ENCODE peak calls at places on chromosomes 5 and 9, in six cellular contexts. X is NCI-H1092 treated with DMSO at 0.1 percent for 48 hours, O is retina, L is HTR-8/SVneo, B is T-helper 1 cell, M is B cell. P is an unnamed sample.

GRCh38 chr5:23139338-23140171 is 286.4 kb upstream of the CDH12 start:
- DNase-seq in L (peak), O (peak), B (no peak), X (peak), M (peak), P (no peak)

GRCh38 chr5:158198636-158199035 is 339.7 kb upstream of the CLINT1 start:
- DNase-seq in M (peak), O (no peak), X (no peak), L (no peak), B (no peak), P (no peak)

GRCh38 chr9:137226338-137227056 is 805 bp upstream of the RNF224 start:
- DNase-seq in M (no peak), B (no peak), X (no peak), O (no peak), L (no peak), P (no peak)

GRCh38 chr5:6447384-6448140 is 1.1 kb upstream of the UBE2QL1 start:
- DNase-seq in X (no peak), M (no peak), B (no peak), L (no peak), O (no peak), P (no peak)

GRCh38 chr5:42949348-42950090 is 90.6 kb downstream of the ANXA2R start:
- DNase-seq in O (peak), L (peak), X (no peak), B (peak), M (peak), P (no peak)

GRCh38 chr5:3590967-3591900 is 4.4 kb upstream of the IRX1 start:
- DNase-seq in B (no peak), L (no peak), M (no peak), X (no peak), O (peak), P (peak)

GRCh38 chr5:125559296-125559695 is 812.9 kb upstream of the ZNF608 start:
- DNase-seq in B (no peak), M (no peak), X (no peak), L (peak), O (no peak), P (no peak)

GRCh38 chr5:72252574-72253155 is 67.4 kb downstream of the MRPS27 start:
- DNase-seq in M (no peak), L (peak), X (no peak), B (no peak), O (no peak), P (no peak)

GRCh38 chr5:150999704-151000452 is 20.5 kb upstream of the GPX3 start:
- DNase-seq in B (no peak), O (no peak), M (no peak), X (peak), L (no peak), P (peak)

GRCh38 chr9:101366038-101366756 is 18.6 kb downstream of the BAAT start:
- DNase-seq in B (no peak), M (no peak), X (no peak), L (no peak), O (no peak), P (no peak)

GRCh38 chr9:70668751-70669150 is 254.3 kb upstream of the KLF9 start:
- DNase-seq in M (no peak), O (no peak), B (no peak), L (no peak), X (no peak), P (no peak)

GRCh38 chr5:89043676-89044075 is 160.7 kb upstream of the MEF2C start:
- DNase-seq in B (no peak), L (no peak), X (no peak), O (no peak), M (peak), P (no peak)

GRCh38 chr5:32785639-32786216 is 74.6 kb downstream of the NPR3 start:
- DNase-seq in B (no peak), M (no peak), O (peak), X (no peak), L (peak), P (no peak)

GRCh38 chr5:125232779-125233230 is 486.4 kb upstream of the ZNF608 start:
- DNase-seq in O (no peak), M (no peak), X (no peak), L (no peak), B (no peak), P (no peak)

GRCh38 chr9:123426406-123426805 is 70.4 kb downstream of the CRB2 start:
- DNase-seq in X (no peak), O (no peak), M (no peak), B (no peak), L (no peak), P (peak)

GRCh38 chr9:70979971-70980370 is 141.4 kb downstream of the TRPM3 start:
- DNase-seq in L (no peak), X (no peak), M (no peak), B (no peak), O (peak), P (no peak)

GRCh38 chr5:78886650-78887230 is 98.4 kb downstream of the ARSB start:
- DNase-seq in B (no peak), X (no peak), M (peak), L (no peak), O (no peak), P (no peak)

GRCh38 chr5:111135946-111136345 is 43.8 kb downstream of the WDR36 start:
- DNase-seq in X (no peak), M (no peak), O (no peak), B (no peak), L (no peak), P (no peak)

GRCh38 chr9:77215874-77216273 is 38.5 kb downstream of the VPS13A start:
- DNase-seq in M (no peak), L (peak), B (no peak), O (no peak), X (no peak), P (no peak)

GRCh38 chr5:57842376-57843015 is 359.9 kb upstream of the ACTBL2 start:
- DNase-seq in X (no peak), M (no peak), B (no peak), L (no peak), O (no peak), P (no peak)

GRCh38 chr5:150615141-150615699 is 25.2 kb upstream of the SYNPO start:
- DNase-seq in L (no peak), B (no peak), O (no peak), X (no peak), M (no peak), P (no peak)

GRCh38 chr9:38195737-38196161 is 126.7 kb upstream of the SHB start:
- DNase-seq in B (no peak), M (no peak), X (no peak), O (no peak), L (no peak), P (no peak)

GRCh38 chr9:12625844-12626243 is 67.3 kb upstream of the TYRP1 start:
- DNase-seq in X (no peak), B (no peak), O (no peak), L (no peak), M (no peak), P (no peak)

GRCh38 chr9:77449177-77450092 is 198.7 kb downstream of the GNA14 start:
- DNase-seq in O (no peak), L (no peak), X (no peak), M (no peak), B (no peak), P (peak)

GRCh38 chr5:2719332-2719731 is 32.1 kb downstream of the IRX2 start:
- DNase-seq in M (no peak), O (no peak), L (no peak), X (no peak), B (no peak), P (no peak)

GRCh38 chr5:14063117-14063516 is 80.0 kb upstream of the TRIO start:
- DNase-seq in M (no peak), B (no peak), X (no peak), O (no peak), L (no peak), P (no peak)

GRCh38 chr5:54874337-54875021 is 110.9 kb downstream of the ESM1 start:
- DNase-seq in B (no peak), M (no peak), O (peak), X (no peak), L (no peak), P (no peak)

GRCh38 chr5:135491552-135492318 is 39.6 kb upstream of the TIFAB start:
- DNase-seq in L (no peak), B (no peak), O (peak), M (no peak), X (peak), P (no peak)

GRCh38 chr5:53642006-53642405 is 81.6 kb downstream of the NDUFS4 start:
- DNase-seq in L (no peak), X (no peak), M (no peak), O (no peak), B (no peak), P (no peak)

GRCh38 chr5:33313150-33313549 is 127.6 kb upstream of the TARS1 start:
- DNase-seq in X (no peak), L (peak), M (no peak), B (no peak), O (no peak), P (peak)

GRCh38 chr9:91376239-91376638 is 14.5 kb upstream of the AUH start:
- DNase-seq in B (no peak), O (no peak), M (no peak), L (no peak), X (no peak), P (no peak)

GRCh38 chr9:33042528-33042927 is 17.5 kb downstream of the DNAJA1 start:
- DNase-seq in L (no peak), X (no peak), M (no peak), O (no peak), B (no peak), P (no peak)

GRCh38 chr5:74903165-74903787 is 37.1 kb upstream of the FAM169A start:
- DNase-seq in B (no peak), X (no peak), M (peak), L (peak), O (no peak), P (peak)

GRCh38 chr5:42454216-42454995 is 31.2 kb downstream of the GHR start:
- DNase-seq in B (no peak), X (no peak), M (no peak), L (no peak), O (no peak), P (no peak)

GRCh38 chr9:70635790-70636189 is 221.3 kb upstream of the KLF9 start:
- DNase-seq in O (no peak), L (no peak), X (no peak), M (no peak), B (no peak), P (no peak)

P was measured in T47D.